ENCODE peak calls at places on chromosomes 16 and 17, in four cellular contexts. A is SK-N-SH, N is HL-60, B is A549. H is an unnamed sample.

GRCh38 chr16:74635303-74635702 is 28.4 kb upstream of the GLG1 start:
- DNase-seq in A (no peak), N (no peak), B (no peak), H (no peak)

GRCh38 chr17:21375757-21376584 is at the start of gene KCNJ12:
- DNase-seq in A (peak; percentile 79), N (no peak), B (no peak), H (no peak)

GRCh38 chr17:7404737-7405412 is 978 bp upstream of the TMEM256 start:
- DNase-seq in A (peak; percentile 89), N (no peak), B (peak; percentile 56), H (no peak)

GRCh38 chr16:84973226-84973625 is 38.1 kb downstream of the ZDHHC7 start:
- DNase-seq in A (no peak), N (no peak), B (no peak), H (no peak)

GRCh38 chr16:73572135-73572534 is 524.2 kb upstream of the ZFHX3 start:
- DNase-seq in A (no peak), N (no peak), B (no peak), H (no peak)

GRCh38 chr16:2859686-2860265 is 1.8 kb upstream of the PRSS22 start:
- DNase-seq in A (no peak), N (no peak), B (no peak), H (no peak)

GRCh38 chr16:75289189-75289588 is 37.8 kb upstream of the BCAR1 start:
- DNase-seq in A (no peak), N (peak; percentile 18), B (no peak), H (peak; percentile 51)

GRCh38 chr16:86396918-86397317 is 113.4 kb upstream of the FOXF1 start:
- DNase-seq in A (no peak), N (no peak), B (no peak), H (peak; percentile 28)

GRCh38 chr17:19260958-19261357 is 23.8 kb downstream of the EPN2 start:
- DNase-seq in A (no peak), N (no peak), B (no peak), H (peak; percentile 10)

GRCh38 chr16:14957576-14958322 is 17.1 kb upstream of the PDXDC1 start:
- DNase-seq in A (no peak), N (no peak), B (no peak), H (no peak)

GRCh38 chr16:35687071-35687470 is 2227.7 kb downstream of the TP53TG3F start:
- DNase-seq in A (no peak), N (no peak), B (no peak), H (no peak)

GRCh38 chr17:44170499-44171201 is at the start of gene ASB16:
- DNase-seq in A (peak; percentile 48), N (no peak), B (no peak), H (no peak)

GRCh38 chr17:81635431-81635830 is 1.5 kb downstream of the NPLOC4 start:
- DNase-seq in A (no peak), N (no peak), B (no peak), H (peak; percentile 51)

GRCh38 chr17:81635973-81636504 is 873 bp downstream of the NPLOC4 start:
- DNase-seq in A (no peak), N (no peak), B (no peak), H (no peak)

GRCh38 chr17:81640011-81640410 is 3.0 kb downstream of the TSPAN10 start:
- DNase-seq in A (no peak), N (no peak), B (no peak), H (no peak)

GRCh38 chr17:81638683-81639082 is 1.7 kb downstream of the TSPAN10 start:
- DNase-seq in A (no peak), N (no peak), B (no peak), H (no peak)

DNA sequence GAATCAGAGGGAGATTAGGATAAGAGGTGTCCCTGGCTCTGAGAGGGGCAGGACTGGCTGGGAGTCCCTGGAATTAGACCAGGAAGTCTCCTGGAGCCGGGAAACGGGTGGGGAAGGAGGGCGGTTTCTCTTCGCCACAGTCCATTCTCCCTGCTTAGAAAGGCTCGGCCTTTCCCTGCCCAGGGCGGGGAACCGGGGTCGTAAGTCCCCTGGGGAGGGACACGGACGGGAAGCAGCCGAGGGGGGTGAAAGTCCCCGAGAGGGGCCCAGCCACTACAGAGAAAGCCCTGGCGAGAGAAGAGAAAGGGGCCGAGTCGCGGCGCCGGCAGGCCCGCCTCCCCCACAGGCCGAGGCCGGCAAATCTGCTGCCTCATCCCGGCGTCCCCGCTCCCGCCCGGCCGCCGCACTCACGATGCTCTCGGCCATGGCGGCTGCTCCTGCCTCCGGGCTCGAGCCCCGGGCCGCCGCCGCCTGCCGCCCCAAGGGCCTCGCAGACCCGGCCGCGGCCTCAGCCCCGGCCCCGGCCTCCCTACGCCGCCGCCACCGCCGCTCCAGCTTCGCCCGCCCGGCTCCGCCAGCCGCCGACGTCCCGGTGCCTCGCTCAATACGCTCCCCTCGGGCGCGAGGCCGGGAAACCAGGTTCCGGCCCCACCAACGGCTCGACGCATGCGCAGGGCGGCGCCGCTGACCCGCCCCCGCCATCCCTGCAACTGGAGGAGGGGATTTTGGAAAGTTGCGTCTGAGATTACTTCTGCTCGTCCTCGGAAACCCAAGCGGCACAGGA is at the start of the genes NPLOC4 and TSPAN10:
- DNase-seq in A (peak; percentile 100), N (peak; percentile 77), B (peak; percentile 98), H (peak; percentile 71)
- TF ChIP-seq REST in A (peak; percentile 80), N (peak; percentile 22), B (no peak), H (no peak)

GRCh38 chr17:39763046-39763800 is 25.5 kb downstream of the GRB7 start:
- DNase-seq in A (no peak), N (no peak), B (no peak), H (no peak)

GRCh38 chr17:39765766-39766165 is 28.0 kb downstream of the GRB7 start:
- DNase-seq in A (no peak), N (no peak), B (no peak), H (no peak)

GRCh38 chr17:39767147-39767546 is 29.4 kb downstream of the GRB7 start:
- DNase-seq in A (no peak), N (no peak), B (no peak), H (no peak)

GRCh38 chr17:39761861-39762496 is 24.2 kb downstream of the GRB7 start:
- DNase-seq in A (no peak), N (no peak), B (no peak), H (no peak)

DNA sequence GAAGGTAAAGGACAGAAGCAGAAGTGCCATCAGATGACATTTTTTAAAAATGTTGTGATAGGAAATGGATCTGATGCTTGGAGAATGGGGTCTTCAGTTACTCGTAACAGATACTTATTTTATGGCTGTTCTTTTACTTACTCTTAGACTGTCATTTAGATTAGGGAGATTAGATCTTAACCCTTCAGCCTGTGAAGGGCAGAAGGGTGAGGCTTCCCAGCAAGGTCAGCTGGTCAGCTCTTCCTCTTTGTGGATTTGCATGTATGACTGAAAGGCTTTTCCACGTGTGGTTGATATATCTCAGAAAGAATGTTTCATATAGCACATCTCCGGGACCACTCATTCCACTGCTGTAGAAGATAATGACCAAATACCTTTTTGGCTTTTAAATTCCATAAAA is 27.4 kb downstream of the GRB7 start:
- DNase-seq in A (no peak), N (no peak), B (no peak), H (no peak)
- TF ChIP-seq REST in A (no peak), N (no peak), B (no peak), H (no peak)

GRCh38 chr16:71803305-71803690 is 5.3 kb downstream of the AP1G1 start:
- DNase-seq in A (no peak), N (no peak), B (no peak), H (no peak)

GRCh38 chr16:71807905-71808592 is 585 bp downstream of the AP1G1 start:
- DNase-seq in A (no peak), N (peak; percentile 32), B (peak; percentile 29), H (no peak)

GRCh38 chr16:71811261-71811803 is 2.7 kb upstream of the AP1G1 start:
- DNase-seq in A (no peak), N (no peak), B (no peak), H (no peak)

GRCh38 chr16:71808593-71809449 is at the start of gene AP1G1:
- DNase-seq in A (peak; percentile 96), N (peak; percentile 96), B (peak; percentile 98), H (peak; percentile 99)
- TF ChIP-seq REST in A (no peak), N (peak; percentile 72), B (peak; percentile 39), H (no peak)

DNA sequence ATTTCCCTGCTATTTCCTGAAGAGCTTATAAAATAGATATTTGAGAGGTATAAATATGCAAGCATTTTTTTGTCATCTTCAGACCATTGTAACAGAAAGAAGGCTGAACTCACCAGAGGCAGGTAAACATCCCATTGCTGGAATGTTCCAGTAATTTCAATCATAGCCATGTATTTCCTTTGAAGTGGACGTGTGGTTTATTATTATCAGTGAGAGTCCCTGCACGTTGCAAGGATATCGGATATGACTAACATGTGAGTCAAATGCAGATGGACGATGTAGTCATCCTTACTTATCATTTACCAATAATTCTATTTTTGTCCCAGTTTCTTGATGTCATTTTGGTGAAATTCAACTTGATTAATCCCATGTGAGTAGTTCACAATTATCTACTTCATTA is 89.3 kb downstream of the VAT1L start:
- DNase-seq in A (no peak), N (no peak), B (peak; percentile 10), H (peak; percentile 56)
- TF ChIP-seq REST in A (peak; percentile 16), N (no peak), B (no peak), H (no peak)

DNA sequence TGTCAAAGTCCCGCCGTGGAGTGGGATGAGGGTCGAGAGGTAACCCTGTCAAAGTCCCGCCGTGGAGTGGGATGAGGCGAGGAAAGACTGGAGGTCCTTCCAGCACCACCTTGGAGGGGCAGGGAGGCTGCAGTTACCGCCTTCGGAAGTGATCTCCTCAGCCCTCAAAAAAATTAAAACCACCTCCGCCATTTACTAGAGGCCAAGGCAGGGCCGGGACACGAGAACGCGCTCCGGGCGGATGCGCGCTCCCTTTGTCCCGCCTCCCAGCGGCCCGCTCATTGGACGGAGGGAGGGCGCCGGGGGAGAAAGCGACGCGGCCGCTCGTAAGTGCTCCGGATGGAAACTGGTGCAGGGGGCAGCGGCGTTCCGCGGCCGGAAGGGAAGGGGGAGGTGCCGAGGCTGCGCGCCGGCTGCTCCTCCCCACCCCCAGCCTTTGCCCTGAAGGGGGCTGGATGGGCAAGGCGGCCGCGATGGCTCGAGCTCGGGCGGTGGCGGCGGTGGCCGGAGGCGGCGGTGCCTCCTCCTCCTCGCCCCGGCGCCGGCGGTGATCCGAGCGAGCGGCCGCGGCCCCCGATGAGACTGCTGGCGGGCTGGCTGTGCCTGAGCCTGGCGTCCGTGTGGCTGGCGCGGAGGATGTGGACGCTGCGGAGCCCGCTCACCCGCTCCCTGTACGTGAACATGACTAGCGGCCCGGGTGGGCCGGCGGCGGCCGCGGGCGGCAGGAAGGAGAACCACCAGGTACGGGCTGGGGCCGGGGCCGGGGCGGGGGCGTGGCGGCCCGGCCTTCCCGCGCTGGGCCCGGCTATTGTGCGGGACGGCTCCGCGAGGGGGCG is at the start of gene METTL9:
- DNase-seq in A (peak; percentile 96), N (peak; percentile 91), B (peak; percentile 87), H (peak; percentile 61)
- TF ChIP-seq REST in A (no peak), N (peak; percentile 44), B (no peak), H (no peak)

H was measured in HCT116.